ENCODE peak calls at places on chromosomes 2 and 18, in six cellular contexts. R, Z, W, K, J and B are unnamed samples.

GRCh38 chr2:145592362-145592761 is 1072.4 kb upstream of the ZEB2 start:
- DNase-seq in R (peak), Z (no peak), W (no peak), K (no peak), J (no peak), B (no peak)

GRCh38 chr18:60549338-60549960 is 176.9 kb upstream of the MC4R start:
- DNase-seq in R (peak), Z (peak), W (peak), K (no peak), J (peak), B (peak)

GRCh38 chr18:49612515-49613033 is 50.7 kb downstream of the LIPG start:
- DNase-seq in R (no peak), Z (no peak), W (no peak), K (no peak), J (no peak), B (no peak)

GRCh38 chr2:237982039-237982725 is 15.4 kb downstream of the UBE2F start:
- DNase-seq in R (no peak), Z (no peak), W (no peak), K (no peak), J (no peak), B (no peak)

GRCh38 chr2:18077211-18077610 is 198.7 kb downstream of the KCNS3 start:
- DNase-seq in R (no peak), Z (no peak), W (no peak), K (no peak), J (no peak), B (no peak)

GRCh38 chr18:60200558-60200957 is 172.0 kb downstream of the MC4R start:
- DNase-seq in R (no peak), Z (no peak), W (no peak), K (no peak), J (no peak), B (no peak)

GRCh38 chr2:158753561-158754302 is 41.4 kb upstream of the DAPL1 start:
- DNase-seq in R (peak), Z (peak), W (peak), K (peak), J (peak), B (peak)

GRCh38 chr2:203799905-203800304 is 67.7 kb upstream of the CTLA4 start:
- DNase-seq in R (no peak), Z (no peak), W (no peak), K (no peak), J (no peak), B (no peak)

GRCh38 chr2:28868611-28869010 is 1.5 kb downstream of the TRMT61B start:
- DNase-seq in R (no peak), Z (no peak), W (no peak), K (no peak), J (no peak), B (no peak)

GRCh38 chr2:157229572-157229971 is 27.9 kb upstream of the GALNT5 start:
- DNase-seq in R (peak), Z (no peak), W (no peak), K (peak), J (peak), B (peak)

GRCh38 chr2:102336502-102336945 is 19.1 kb upstream of the IL18R1 start:
- DNase-seq in R (peak), Z (no peak), W (no peak), K (no peak), J (peak), B (no peak)

GRCh38 chr18:24176727-24177416 is 38.0 kb downstream of the CABYR start:
- DNase-seq in R (peak), Z (peak), W (peak), K (peak), J (peak), B (peak)

GRCh38 chr2:218898109-218898878 is 17.6 kb downstream of the WNT10A start:
- DNase-seq in R (peak), Z (peak), W (peak), K (peak), J (peak), B (peak)

GRCh38 chr2:6887783-6888192 is 10.2 kb downstream of the RSAD2 start:
- DNase-seq in R (no peak), Z (no peak), W (no peak), K (no peak), J (no peak), B (no peak)

DNA sequence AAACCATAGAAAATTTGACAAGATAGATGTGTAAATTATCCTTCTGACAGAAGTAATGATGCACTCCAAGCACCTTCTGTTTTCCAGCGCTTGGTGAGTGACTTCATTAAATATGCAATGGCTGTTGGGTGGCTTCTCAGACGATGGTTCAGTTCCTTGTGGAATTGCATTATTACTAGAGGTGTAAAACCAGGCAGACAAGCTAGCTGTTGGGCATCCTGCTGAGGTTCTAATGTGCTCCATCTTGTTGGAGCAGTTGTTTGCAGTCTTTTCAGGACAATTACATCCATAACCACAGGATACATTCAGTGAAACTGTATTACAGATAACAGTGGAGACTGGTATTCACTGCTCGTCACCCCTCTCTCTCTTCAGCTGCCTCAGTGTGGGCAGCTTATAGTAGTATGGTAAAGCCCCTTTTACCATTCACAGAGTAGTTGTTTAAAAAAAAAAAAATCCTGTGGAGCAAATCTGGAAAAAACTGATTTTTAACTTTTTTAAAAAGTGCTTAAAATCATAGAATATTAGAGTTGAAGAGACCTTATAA is 143.5 kb downstream of the AGPS start:
- DNase-seq in R (no peak), Z (no peak), W (peak), K (no peak), J (no peak), B (no peak)
- TF ChIP-seq CTCF in R (no peak), Z (no peak), W (no peak), K (no peak), J (no peak), B (no peak)

GRCh38 chr18:12907258-12907925 is 23.4 kb upstream of the PTPN2 start:
- DNase-seq in R (peak), Z (no peak), W (no peak), K (no peak), J (peak), B (peak)

GRCh38 chr18:12906773-12907172 is 22.7 kb upstream of the PTPN2 start:
- DNase-seq in R (no peak), Z (no peak), W (no peak), K (no peak), J (no peak), B (no peak)

GRCh38 chr18:12908706-12909105 is 24.7 kb upstream of the PTPN2 start:
- DNase-seq in R (peak), Z (no peak), W (no peak), K (no peak), J (peak), B (no peak)

GRCh38 chr18:12911025-12911927 is 27.2 kb upstream of the PTPN2 start:
- DNase-seq in R (peak), Z (no peak), W (no peak), K (no peak), J (peak), B (peak)

GRCh38 chr18:12911928-12912703 is 28.1 kb upstream of the PTPN2 start:
- DNase-seq in R (no peak), Z (no peak), W (no peak), K (no peak), J (no peak), B (no peak)
- H3K4me3 ChIP-seq in R (no peak), Z (no peak), W (no peak), K (no peak), J (no peak), B (no peak)

DNA sequence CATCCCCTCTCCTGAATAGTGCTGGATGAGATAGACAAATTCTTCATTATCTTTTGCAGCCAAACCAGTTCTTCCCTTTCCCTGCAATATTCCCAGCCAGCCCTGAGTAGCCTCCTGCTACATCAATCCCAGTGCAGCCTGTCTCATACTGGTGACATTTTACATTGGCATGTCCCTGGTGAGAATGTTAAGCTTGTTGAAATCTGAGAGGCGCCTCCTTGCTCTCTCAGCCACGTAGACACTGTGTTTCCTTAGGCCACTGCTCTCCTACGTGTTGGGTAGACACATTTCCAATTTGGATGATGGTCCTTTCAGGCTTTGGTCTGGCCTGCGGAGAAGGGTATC is 61.9 kb downstream of the CTIF start:
- DNase-seq in R (no peak), Z (no peak), W (no peak), K (no peak), J (no peak), B (no peak)
- TF ChIP-seq CTCF in R (no peak), Z (no peak), W (no peak), K (no peak), J (no peak), B (no peak)

GRCh38 chr2:240569998-240570530 is 1.8 kb downstream of the RNPEPL1 start:
- DNase-seq in R (no peak), Z (no peak), W (peak), K (peak), J (no peak), B (no peak)
- H3K4me3 ChIP-seq in R (no peak), Z (no peak), W (no peak), K (no peak), J (no peak), B (no peak)